ENCODE peak calls at places on chromosomes 7 and 10, in four cellular contexts. G, S, N and Z are unnamed samples. For H3K9me3, the result is how much of the 10 kb centered on the place peaks cover.

GRCh38 chr10:48463318-48464003 is 141.4 kb downstream of the ARHGAP22 start:
- DNase-seq in S (no peak), G (peak), N (peak), Z (peak)

GRCh38 chr10:44982114-44982460 is 3.5 kb upstream of the DEPP1 start:
- DNase-seq in G (peak), N (no peak), S (no peak), Z (peak)

GRCh38 chr7:34011711-34012110 is 106.4 kb downstream of the BMPER start:
- DNase-seq in N (no peak), S (no peak), G (no peak), Z (no peak)

GRCh38 chr7:105978974-105979373 is 15.9 kb downstream of the CDHR3 start:
- DNase-seq in G (no peak), S (no peak), N (no peak), Z (no peak)

GRCh38 chr10:97307866-97308780 is 10.9 kb upstream of the FRAT1 start:
- DNase-seq in G (no peak), S (no peak), N (no peak), Z (no peak)

GRCh38 chr7:134254311-134254710 is 62.4 kb downstream of the SLC35B4 start:
- DNase-seq in N (no peak), S (no peak), G (no peak), Z (no peak)

GRCh38 chr10:29517352-29517923 is 117.3 kb downstream of the SVIL start:
- DNase-seq in N (peak), S (no peak), G (peak), Z (peak)

GRCh38 chr7:28879105-28879504 is 79.0 kb downstream of the TRIL start:
- DNase-seq in N (no peak), G (no peak), S (no peak), Z (no peak)

GRCh38 chr7:44967571-44968446 is 11.0 kb downstream of the MYO1G start:
- DNase-seq in S (no peak), N (peak), G (no peak), Z (no peak)

GRCh38 chr7:67453981-67454380 is 457.3 kb downstream of the TYW1 start:
- DNase-seq in N (no peak), S (no peak), G (no peak), Z (no peak)

GRCh38 chr7:822692-823276 is 9.5 kb upstream of the SUN1 start:
- DNase-seq in G (peak), N (no peak), S (no peak), Z (no peak)

GRCh38 chr7:151659219-151659618 is 139.5 kb upstream of the RHEB start:
- DNase-seq in N (no peak), G (no peak), S (no peak), Z (no peak)

GRCh38 chr10:4316166-4316810 is 509.7 kb upstream of the AKR1E2 start:
- DNase-seq in G (no peak), S (peak), N (no peak), Z (peak)

GRCh38 chr7:87148332-87148955 is 3.8 kb upstream of the DMTF1 start:
- DNase-seq in G (no peak), S (no peak), N (no peak), Z (peak)

GRCh38 chr10:18216482-18216881 is 76.3 kb downstream of the CACNB2 start:
- DNase-seq in G (peak), N (peak), S (no peak), Z (no peak)

GRCh38 chr10:58701398-58702135 is 188.9 kb downstream of the BICC1 start:
- DNase-seq in N (no peak), S (peak), G (no peak), Z (no peak)

GRCh38 chr10:96719850-96720421 is 378 bp downstream of the PIK3AP1 start:
- DNase-seq in G (peak), S (peak), N (peak), Z (no peak)

GRCh38 chr10:25232229-25232628 is 57.4 kb downstream of the GPR158 start:
- DNase-seq in S (no peak), G (no peak), N (no peak), Z (no peak)

GRCh38 chr10:70699659-70700174 is 27.4 kb downstream of the ADAMTS14 start:
- DNase-seq in S (no peak), G (no peak), N (no peak), Z (no peak)

GRCh38 chr10:132612571-132613504 is 75.3 kb downstream of the INPP5A start:
- DNase-seq in S (no peak), G (no peak), N (no peak), Z (no peak)

GRCh38 chr7:142759433-142759832 is 10.2 kb downstream of the PRSS1 start:
- DNase-seq in N (no peak), G (no peak), S (no peak), Z (no peak)

GRCh38 chr10:32112055-32112454 is 55.8 kb upstream of the KIF5B start:
- DNase-seq in G (no peak), S (no peak), N (no peak), Z (peak)

GRCh38 chr7:105849122-105849855 is 27.1 kb downstream of the ATXN7L1 start:
- DNase-seq in S (no peak), N (no peak), G (no peak), Z (peak)

GRCh38 chr10:86071145-86071544 is 295.4 kb downstream of the GRID1 start:
- DNase-seq in N (no peak), S (no peak), G (no peak), Z (peak)

GRCh38 chr7:66869660-66870450 is 51.2 kb upstream of the TMEM248 start:
- DNase-seq in G (no peak), N (no peak), S (no peak), Z (no peak)

GRCh38 chr7:29878081-29878688 is 71.9 kb downstream of the WIPF3 start:
- DNase-seq in G (no peak), S (no peak), N (peak), Z (peak)

GRCh38 chr10:75408911-75409885 is 7.6 kb upstream of the ZNF503 start:
- DNase-seq in S (peak), N (peak), G (peak), Z (peak)

GRCh38 chr7:121437470-121437869 is 41.4 kb upstream of the FAM3C start:
- DNase-seq in S (no peak), G (no peak), N (no peak), Z (no peak)

GRCh38 chr10:96673318-96674099 is 46.8 kb downstream of the PIK3AP1 start:
- DNase-seq in N (peak), S (peak), G (peak), Z (peak)

GRCh38 chr10:110843031-110843430 is 28.7 kb upstream of the PDCD4 start:
- DNase-seq in S (no peak), G (no peak), N (no peak), Z (no peak)

GRCh38 chr7:79930604-79931003 is 204.0 kb upstream of the GNAI1 start:
- DNase-seq in N (no peak), S (no peak), G (no peak), Z (no peak)

GRCh38 chr10:124536496-124537050 is 75.0 kb downstream of the LHPP start:
- DNase-seq in G (no peak), N (no peak), S (no peak), Z (no peak)

GRCh38 chr10:118423800-118424479 is 81.8 kb upstream of the FAM204A start:
- DNase-seq in S (peak), N (peak), G (peak), Z (peak)

GRCh38 chr7:25117226-25118047 is 7.6 kb downstream of the CYCS start:
- DNase-seq in N (no peak), G (no peak), S (no peak), Z (no peak)

GRCh38 chr7:43260980-43261878 is 148.8 kb downstream of the HECW1 start:
- DNase-seq in S (peak), G (peak), N (peak), Z (peak)

GRCh38 chr7:25296086-25296485 is 67.8 kb upstream of the NPVF start:
- DNase-seq in S (no peak), G (no peak), N (no peak), Z (no peak)

GRCh38 chr7:139614886-139615285 is 91.4 kb downstream of the CLEC2L start:
- DNase-seq in G (no peak), S (no peak), N (no peak), Z (no peak)

GRCh38 chr7:139618482-139619366 is 95.2 kb downstream of the CLEC2L start:
- DNase-seq in S (peak), N (peak), G (peak), Z (peak)

GRCh38 chr7:139610595-139610994 is 87.1 kb downstream of the CLEC2L start:
- DNase-seq in N (no peak), S (no peak), G (no peak), Z (no peak)

GRCh38 chr7:139617074-139617473 is 93.6 kb downstream of the CLEC2L start:
- DNase-seq in N (no peak), S (no peak), G (no peak), Z (no peak)

DNA sequence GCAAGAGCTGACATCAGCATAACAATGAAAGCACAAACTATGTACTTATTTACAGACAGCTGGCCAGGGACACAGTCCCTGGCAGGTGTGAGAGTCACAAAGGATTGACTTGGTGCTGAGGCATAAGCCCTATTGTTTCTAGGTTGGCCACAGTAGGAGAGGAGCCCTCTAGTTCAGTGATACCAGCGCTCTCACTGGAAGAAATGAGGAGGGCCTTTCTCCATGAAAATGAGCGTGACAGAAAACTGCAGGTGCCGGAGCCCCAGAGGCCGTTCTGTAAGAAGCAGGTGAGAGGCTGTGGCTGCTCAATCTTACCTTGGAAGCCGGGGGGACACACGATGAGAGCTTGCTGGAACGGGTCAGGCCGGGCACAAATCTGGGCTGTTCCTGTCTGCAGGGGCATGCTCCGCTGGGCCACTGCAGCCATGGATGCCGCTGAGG is 90.5 kb downstream of the CLEC2L start:
- DNase-seq in S (no peak), N (no peak), G (no peak), Z (no peak)
- H3K27ac ChIP-seq in S (no peak), N (no peak), G (no peak), Z (no peak)

DNA sequence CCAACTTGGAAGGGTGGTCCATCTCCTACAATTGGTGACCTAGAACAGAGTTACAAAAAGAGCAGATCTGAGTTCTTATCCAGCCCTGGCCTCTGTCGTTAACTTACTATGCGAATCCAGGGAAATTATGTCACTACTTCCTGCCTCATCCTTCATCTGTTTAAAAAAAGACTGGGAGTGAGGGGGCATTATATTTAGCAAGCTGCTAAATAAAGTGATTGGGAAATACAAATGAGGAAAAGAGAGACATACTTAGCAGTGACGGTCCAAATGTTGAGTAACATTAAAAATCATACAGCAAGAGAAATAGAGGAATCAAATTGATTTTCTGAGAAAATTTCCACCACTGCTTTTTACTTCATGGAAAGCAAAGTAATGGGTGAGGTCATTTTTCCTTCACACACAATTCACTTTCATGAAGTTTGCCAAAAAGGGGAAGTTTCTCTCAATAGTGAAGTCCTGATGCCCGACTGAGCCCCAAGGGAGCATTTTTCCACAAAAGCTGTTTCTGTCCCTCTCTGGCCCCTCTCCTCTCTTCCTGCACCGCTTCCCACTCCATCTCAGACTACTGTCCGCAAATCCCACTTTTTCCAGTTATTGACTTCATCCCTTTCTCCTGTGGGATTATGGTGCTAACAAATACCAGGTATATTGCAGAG is 61.9 kb upstream of the ADO start:
- DNase-seq in S (no peak), G (no peak), N (no peak), Z (no peak)
- H3K9me3 ChIP-seq in S (under half), G (under half), N (under half), Z (under half)

DNA sequence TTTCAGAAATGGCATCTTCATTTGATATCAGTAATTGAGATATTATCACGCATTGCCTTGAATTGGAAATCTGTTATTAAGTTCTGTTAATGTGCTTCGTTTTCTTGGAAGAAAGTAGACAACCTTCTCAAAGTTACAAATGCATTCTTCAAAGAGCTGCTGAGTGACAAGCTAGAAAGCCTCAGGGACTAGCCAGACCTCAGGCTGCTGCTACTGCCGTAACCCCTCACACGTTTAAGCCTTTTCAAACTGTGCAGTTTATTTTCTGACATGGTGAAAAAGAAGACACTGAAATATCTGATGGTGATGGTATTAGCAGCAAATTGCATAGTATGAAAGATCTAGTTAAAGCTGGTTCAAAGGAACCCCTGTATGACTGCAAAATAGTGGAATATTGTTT is 431.6 kb downstream of the PLXDC2 start:
- DNase-seq in N (peak), G (no peak), S (no peak), Z (no peak)
- H3K4me3 ChIP-seq in N (no peak), G (no peak), S (no peak), Z (no peak)

GRCh38 chr10:113087082-113088029 is 137.3 kb downstream of the TCF7L2 start:
- DNase-seq in G (peak), N (no peak), S (peak), Z (peak)
- H3K27ac ChIP-seq in G (no peak), N (no peak), S (peak), Z (peak)